ENCODE peak calls at places on chromosomes 12 and 14, in four cellular contexts. H is MM.1S, V is ascending aorta, L is GM20000. U is an unnamed sample.

GRCh38 chr12:127194176-127194575 is 1072.8 kb upstream of the TMEM132C start:
- DNase-seq in V (no peak), L (no peak), H (no peak), U (no peak)

GRCh38 chr12:3752096-3752709 is 706 bp downstream of the CRACR2A start:
- DNase-seq in V (no peak), H (peak), L (peak), U (peak)

GRCh38 chr14:106875503-106875902 is 1349.1 kb downstream of the TMEM121 start:
- DNase-seq in H (peak), V (no peak), L (peak), U (peak)

GRCh38 chr12:71503579-71504470 is 64.2 kb downstream of the LGR5 start:
- DNase-seq in H (no peak), V (no peak), L (no peak), U (no peak)

GRCh38 chr12:133130808-133131128 is 341 bp downstream of the ZNF10 start:
- DNase-seq in H (no peak), V (no peak), L (peak), U (peak)

GRCh38 chr12:13968281-13968680 is 13.1 kb downstream of the GRIN2B start:
- DNase-seq in H (no peak), L (no peak), V (no peak), U (no peak)

GRCh38 chr12:126891789-126892188 is 1375.2 kb upstream of the TMEM132C start:
- DNase-seq in H (no peak), L (no peak), V (no peak), U (no peak)

GRCh38 chr14:87888136-87888999 is 104.6 kb downstream of the GALC start:
- DNase-seq in V (no peak), L (peak), H (no peak), U (peak)

GRCh38 chr14:44955528-44955927 is 6.2 kb downstream of the KLHL28 start:
- DNase-seq in H (no peak), V (no peak), L (no peak), U (no peak)
- TF ChIP-seq CTCF in H (no peak), V (no peak), L (no peak), U (no peak)

GRCh38 chr14:59188461-59189280 is at the start of gene DAAM1:
- DNase-seq in V (peak), L (peak), H (peak), U (peak)
- TF ChIP-seq CTCF in V (no peak), L (no peak), H (no peak), U (no peak)

DNA sequence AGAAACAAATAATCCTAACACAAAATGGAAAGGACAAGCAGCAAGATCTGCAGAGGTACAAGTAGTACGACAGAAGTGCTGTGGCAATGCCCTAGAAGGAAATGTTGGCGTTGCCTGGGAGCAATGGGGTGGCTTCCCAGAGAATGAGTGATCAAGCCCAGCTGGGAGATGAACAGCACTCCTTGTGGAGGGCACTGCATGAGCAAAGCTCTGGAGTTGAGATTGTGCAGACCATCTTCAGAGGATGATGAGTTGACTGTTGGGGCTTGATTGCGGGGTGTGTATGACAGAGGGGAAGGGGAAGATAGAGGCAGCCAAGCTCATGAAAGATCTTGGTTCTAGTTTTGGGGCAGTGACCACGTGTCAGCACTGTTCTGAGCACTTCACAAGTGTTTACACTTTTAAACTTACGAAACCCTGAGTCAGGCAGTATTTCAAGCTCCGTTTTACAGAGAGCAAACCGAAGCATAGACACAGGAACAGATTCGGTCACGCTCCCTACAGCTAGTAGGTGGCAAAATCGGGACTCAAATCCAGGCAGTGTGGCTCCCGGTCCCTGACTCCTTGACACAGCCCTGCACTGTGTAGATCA is 127.2 kb upstream of the LHX5 start:
- DNase-seq in H (no peak), L (no peak), V (no peak), U (no peak)
- TF ChIP-seq CTCF in H (no peak), L (no peak), V (no peak), U (no peak)

DNA sequence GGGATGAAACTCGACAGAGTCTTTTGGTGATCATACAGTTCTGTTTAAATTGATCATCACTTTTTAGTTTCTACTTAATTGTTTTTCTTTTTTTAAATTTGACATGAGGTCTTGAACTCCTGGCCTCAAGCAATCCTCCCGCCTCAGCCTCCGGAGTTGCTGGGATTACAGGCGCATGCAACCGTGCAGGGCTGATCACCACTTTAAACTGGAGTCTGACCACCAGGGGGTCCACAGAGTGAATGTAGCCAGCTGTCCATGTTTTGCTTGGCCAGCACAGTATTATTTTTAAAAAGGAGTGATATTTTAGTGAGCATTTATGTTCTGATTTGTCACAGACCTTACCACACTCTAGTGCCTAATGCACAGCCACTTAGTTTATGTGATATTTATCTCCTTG is 10.7 kb downstream of the DAAM1 start:
- DNase-seq in V (no peak), L (no peak), H (no peak), U (no peak)
- TF ChIP-seq CTCF in V (no peak), L (no peak), H (no peak), U (no peak)

GRCh38 chr14:103385153-103385993 is at the start of gene MARK3:
- DNase-seq in L (peak), H (peak), V (peak), U (peak)

GRCh38 chr14:103382375-103382774 is 2.8 kb upstream of the MARK3 start:
- DNase-seq in L (no peak), H (no peak), V (no peak), U (no peak)

GRCh38 chr14:103386632-103387329 is 1.6 kb downstream of the MARK3 start:
- DNase-seq in L (no peak), V (no peak), H (no peak), U (no peak)

GRCh38 chr14:103385994-103386491 is 828 bp downstream of the MARK3 start:
- DNase-seq in L (no peak), V (peak), H (peak), U (peak)

DNA sequence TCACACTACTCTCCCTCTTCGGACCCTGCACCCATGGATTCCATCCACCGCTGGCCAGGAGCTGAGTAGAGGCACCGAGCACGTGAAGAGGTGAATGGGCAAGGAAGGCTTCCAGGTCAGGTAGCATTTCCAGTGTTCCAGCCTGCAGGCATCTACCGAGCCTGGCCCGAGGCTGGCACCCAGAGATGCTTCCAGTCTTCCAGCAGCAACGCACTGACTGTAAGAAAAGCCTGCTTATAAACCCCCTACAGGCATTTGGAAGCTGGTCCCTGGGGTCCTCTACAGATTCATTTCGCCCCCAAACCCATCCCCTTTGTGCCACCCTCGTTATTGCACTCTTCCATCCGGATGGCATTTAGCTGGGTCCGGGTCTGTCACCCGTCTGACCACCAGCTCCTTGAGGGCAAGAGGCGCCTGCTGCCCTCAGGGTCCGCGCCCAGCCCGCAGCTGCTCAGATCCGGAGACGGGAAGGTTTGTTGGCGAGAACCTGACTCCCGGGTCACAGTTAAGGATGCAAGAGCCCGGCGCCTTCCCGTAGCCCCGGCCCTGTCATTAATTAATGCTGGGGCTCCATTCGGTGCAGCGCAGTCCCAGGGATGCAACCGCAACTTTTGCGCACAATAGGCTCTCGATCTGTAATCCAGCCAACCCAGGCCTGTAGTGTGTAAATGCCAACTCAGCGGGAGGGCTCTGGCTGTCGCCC is 614 bp upstream of the MARK3 start:
- DNase-seq in L (no peak), H (no peak), V (no peak), U (no peak)
- TF ChIP-seq CTCF in L (no peak), H (no peak), V (no peak), U (no peak)

DNA sequence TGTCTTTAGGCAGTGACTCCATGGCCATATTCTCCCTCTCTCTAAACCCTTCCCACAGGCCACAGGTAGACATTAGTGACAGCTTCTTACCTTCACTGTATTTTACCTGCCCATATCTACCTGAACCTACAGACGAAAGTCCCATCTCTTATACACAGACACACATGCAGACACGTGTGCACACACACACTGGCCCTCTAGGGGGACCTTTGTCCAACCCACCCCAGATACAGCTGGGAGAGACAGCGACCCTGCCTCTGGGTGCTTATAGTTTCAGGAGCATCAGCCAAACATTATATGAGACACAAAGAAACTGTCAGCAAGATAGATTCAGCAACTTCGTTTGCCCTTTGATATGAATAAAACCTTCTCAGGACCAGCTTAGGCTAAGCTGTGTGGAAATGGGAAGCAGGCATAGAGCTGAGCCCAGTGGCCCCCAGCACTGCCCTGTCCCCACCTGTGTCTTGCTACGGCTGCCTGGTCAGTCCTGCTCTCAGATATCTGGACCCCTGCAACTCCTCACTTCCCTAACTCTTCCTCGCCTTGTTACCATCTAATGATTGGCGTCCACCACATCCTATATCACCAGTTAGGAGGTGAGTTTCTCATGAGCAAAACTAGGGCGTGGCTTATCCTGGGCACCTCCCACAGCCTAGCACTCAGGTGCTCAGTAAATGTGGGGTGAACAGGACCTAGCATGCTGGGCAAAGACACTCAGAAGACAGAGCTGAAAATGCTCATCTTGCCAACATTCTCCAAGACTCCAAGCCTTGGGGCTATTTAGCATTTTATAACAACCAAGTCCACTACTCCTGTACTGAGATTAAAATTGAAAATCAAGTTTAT is 12.0 kb upstream of the CD9 start:
- DNase-seq in V (no peak), L (no peak), H (no peak), U (no peak)
- TF ChIP-seq CTCF in V (no peak), L (no peak), H (no peak), U (no peak)

DNA sequence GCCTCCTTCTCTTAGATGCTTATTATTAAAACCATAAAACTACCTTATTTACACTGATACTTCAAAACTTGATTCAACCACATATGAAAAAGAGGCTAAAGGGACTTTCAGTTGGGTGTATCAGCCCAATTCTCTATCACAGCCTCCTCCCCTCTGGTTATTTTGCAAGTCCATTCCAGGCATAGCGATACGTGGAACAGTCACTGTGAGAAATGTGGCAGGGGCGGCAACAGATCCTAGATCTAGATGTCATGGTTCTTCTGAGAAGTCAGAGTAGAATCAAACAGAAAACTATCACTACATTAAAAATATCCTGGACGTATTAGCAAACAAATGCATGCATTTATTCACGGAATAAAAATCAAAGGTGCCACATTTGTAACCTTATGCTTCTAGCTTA is 83.2 kb downstream of the RALGAPA1 start:
- DNase-seq in H (no peak), L (no peak), V (no peak), U (no peak)
- TF ChIP-seq CTCF in H (no peak), L (no peak), V (no peak), U (no peak)

U was measured in DND-41.